ENCODE peak calls at places on chromosome 4, in seven cellular contexts. H is ascending aorta, E is IMR-90, U is brain microvascular endothelial cell, S is neuronal stem cell, Y is tibial artery, C is aorta. G is an unnamed sample.

GRCh38 chr4:143617994-143618679 is 82.3 kb downstream of the FREM3 start:
- DNase-seq in Y (no peak), C (no peak), U (no peak), E (no peak), H (no peak), S (no peak), G (no peak)

GRCh38 chr4:155666701-155667537 is at the start of gene GUCY1A1:
- DNase-seq in Y (peak), E (no peak), C (peak), S (peak), U (no peak), H (no peak), G (no peak)

GRCh38 chr4:138773321-138773720 is 242.3 kb upstream of the NOCT start:
- DNase-seq in H (no peak), C (no peak), E (no peak), Y (no peak), S (no peak), U (no peak), G (no peak)

GRCh38 chr4:159577241-159577640 is 474.4 kb downstream of the RAPGEF2 start:
- DNase-seq in C (no peak), U (no peak), H (no peak), Y (no peak), E (no peak), S (no peak), G (no peak)

GRCh38 chr4:74423101-74423500 is 21.8 kb upstream of the AREG start:
- DNase-seq in E (peak), S (no peak), Y (no peak), U (peak), H (no peak), C (no peak), G (no peak)

GRCh38 chr4:96162631-96163030 is 322.7 kb downstream of the PDHA2 start:
- DNase-seq in S (no peak), C (no peak), E (no peak), U (no peak), Y (no peak), H (no peak), G (no peak)

GRCh38 chr4:115609631-115610030 is 496.2 kb upstream of the NDST4 start:
- DNase-seq in C (no peak), E (no peak), S (no peak), U (no peak), H (no peak), Y (no peak), G (no peak)

GRCh38 chr4:70183168-70183939 is 12.2 kb upstream of the ODAM start:
- DNase-seq in S (peak), E (peak), C (no peak), U (peak), Y (no peak), H (no peak), G (no peak)

GRCh38 chr4:55947912-55948725 is 626 bp upstream of the CEP135 start:
- DNase-seq in S (no peak), C (no peak), H (no peak), E (peak), Y (no peak), U (peak), G (no peak)

GRCh38 chr4:47736555-47736954 is 101.3 kb downstream of the CORIN start:
- DNase-seq in H (no peak), C (no peak), U (no peak), S (no peak), Y (no peak), E (no peak), G (no peak)

GRCh38 chr4:124641715-124642380 is 70.7 kb downstream of the ANKRD50 start:
- DNase-seq in S (no peak), C (peak), H (no peak), U (peak), Y (no peak), E (peak), G (no peak)

GRCh38 chr4:30769093-30769492 is 48.9 kb downstream of the PCDH7 start:
- DNase-seq in S (no peak), H (no peak), E (no peak), C (no peak), Y (no peak), U (no peak), G (no peak)

GRCh38 chr4:8913858-8914460 is 42.3 kb upstream of the HMX1 start:
- DNase-seq in U (no peak), E (no peak), H (no peak), Y (no peak), C (no peak), S (no peak), G (no peak)

GRCh38 chr4:34108456-34108855 is 2135.9 kb downstream of the ARAP2 start:
- DNase-seq in U (peak), Y (no peak), S (no peak), H (no peak), E (peak), C (no peak), G (no peak)

GRCh38 chr4:141409556-141409955 is 188.9 kb downstream of the ZNF330 start:
- DNase-seq in H (no peak), U (no peak), E (no peak), Y (no peak), S (no peak), C (no peak), G (no peak)

GRCh38 chr4:63663870-63664269 is 745.4 kb downstream of the TECRL start:
- DNase-seq in U (no peak), C (no peak), E (no peak), Y (no peak), S (no peak), H (no peak), G (no peak)

GRCh38 chr4:12146349-12146748 is 717.7 kb upstream of the HS3ST1 start:
- DNase-seq in U (no peak), E (no peak), Y (no peak), H (no peak), S (no peak), C (no peak), G (no peak)

GRCh38 chr4:89245459-89245858 is 62.1 kb downstream of the GPRIN3 start:
- DNase-seq in Y (no peak), U (no peak), S (no peak), H (no peak), C (no peak), E (no peak), G (no peak)

GRCh38 chr4:4356106-4357041 is 30.5 kb upstream of the NSG1 start:
- DNase-seq in E (no peak), H (no peak), Y (no peak), U (no peak), C (no peak), S (no peak), G (no peak)

GRCh38 chr4:102639602-102640001 is 121.2 kb downstream of the MANBA start:
- DNase-seq in S (no peak), H (no peak), Y (no peak), C (no peak), U (no peak), E (no peak), G (no peak)

GRCh38 chr4:114249561-114250356 is 270.3 kb upstream of the ARSJ start:
- DNase-seq in H (no peak), U (no peak), Y (no peak), C (no peak), E (no peak), S (no peak), G (no peak)

GRCh38 chr4:114108869-114109268 is 129.4 kb upstream of the ARSJ start:
- DNase-seq in Y (no peak), E (peak), C (no peak), H (no peak), S (no peak), U (no peak), G (no peak)

GRCh38 chr4:174882317-174882992 is 35.7 kb upstream of the ADAM29 start:
- DNase-seq in E (no peak), S (no peak), Y (no peak), U (no peak), H (no peak), C (no peak), G (no peak)

GRCh38 chr4:151807220-151807619 is 46.4 kb upstream of the GATB start:
- DNase-seq in H (no peak), U (no peak), Y (no peak), C (no peak), S (no peak), E (no peak), G (no peak)

GRCh38 chr4:26020896-26021295 is 106.9 kb downstream of the SMIM20 start:
- DNase-seq in H (no peak), C (no peak), U (peak), E (peak), S (no peak), Y (no peak), G (no peak)

GRCh38 chr4:54091637-54092404 is 8.1 kb upstream of the GSX2 start:
- DNase-seq in U (no peak), C (peak), Y (peak), S (no peak), E (peak), H (no peak), G (no peak)

GRCh38 chr4:24614881-24615280 is 30.5 kb upstream of the DHX15 start:
- DNase-seq in E (no peak), S (no peak), Y (no peak), U (no peak), C (no peak), H (no peak), G (no peak)

GRCh38 chr4:42357325-42357724 is 40.0 kb upstream of the SHISA3 start:
- DNase-seq in Y (no peak), E (no peak), C (no peak), U (no peak), H (no peak), S (no peak), G (no peak)

GRCh38 chr4:72974694-72975487 is 94.6 kb downstream of the COX18 start:
- DNase-seq in Y (no peak), C (no peak), H (no peak), S (no peak), E (peak), U (peak), G (no peak)

GRCh38 chr4:174198396-174199179 is 84.9 kb downstream of the FBXO8 start:
- DNase-seq in C (no peak), U (peak), Y (no peak), H (no peak), E (peak), S (no peak), G (no peak)

GRCh38 chr4:89307446-89308160 is at the start of gene GPRIN3:
- DNase-seq in S (peak), U (peak), Y (peak), E (no peak), H (no peak), C (peak), G (no peak)

GRCh38 chr4:53676402-53676871 is 85.2 kb upstream of the LNX1 start:
- DNase-seq in Y (no peak), S (no peak), U (no peak), H (no peak), E (peak), C (no peak), G (no peak)

GRCh38 chr4:78061939-78062603 is 4.9 kb downstream of the FRAS1 start:
- DNase-seq in Y (no peak), H (no peak), S (no peak), U (no peak), C (no peak), E (no peak), G (no peak)

GRCh38 chr4:118033148-118034060 is 882 bp upstream of the NDST3 start:
- DNase-seq in S (peak), E (peak), Y (no peak), C (peak), H (no peak), U (no peak), G (no peak)
- H3K4me3 ChIP-seq in S (peak), E (peak), Y (peak), C (peak), H (peak), U (peak), G (peak)

GRCh38 chr4:163767993-163768392 is 273.5 kb downstream of the TMA16 start:
- DNase-seq in Y (no peak), C (no peak), S (no peak), E (no peak), H (no peak), U (no peak), G (no peak)
- H3K27ac ChIP-seq in Y (no peak), C (no peak), S (no peak), E (no peak), H (no peak), U (no peak), G (no peak)

DNA sequence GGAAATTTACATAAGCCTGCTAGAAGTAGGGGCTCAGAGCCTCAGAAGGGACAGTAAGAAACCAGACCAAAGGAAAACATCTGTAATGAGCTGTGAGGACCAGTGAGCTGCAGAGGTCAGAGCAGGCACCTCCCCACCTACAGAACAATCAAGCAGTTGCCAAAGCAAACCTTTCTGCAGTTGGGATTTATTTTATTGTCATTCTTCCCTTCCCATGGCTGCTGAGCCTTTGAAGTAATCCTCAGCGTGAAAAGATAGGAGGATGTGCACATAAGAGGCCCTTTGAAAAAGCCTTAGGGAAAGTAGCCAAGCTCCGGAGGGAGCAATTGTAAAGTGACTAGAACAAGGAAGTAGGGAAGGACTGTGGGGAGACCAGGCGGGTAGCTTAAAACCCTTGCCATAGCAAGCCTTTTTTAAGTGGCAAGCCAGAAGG is 89.3 kb upstream of the TSPAN5 start:
- DNase-seq in H (no peak), Y (no peak), E (no peak), C (no peak), U (peak), S (peak), G (no peak)
- H3K4me3 ChIP-seq in H (no peak), Y (no peak), E (no peak), C (no peak), U (no peak), S (no peak), G (no peak)

DNA sequence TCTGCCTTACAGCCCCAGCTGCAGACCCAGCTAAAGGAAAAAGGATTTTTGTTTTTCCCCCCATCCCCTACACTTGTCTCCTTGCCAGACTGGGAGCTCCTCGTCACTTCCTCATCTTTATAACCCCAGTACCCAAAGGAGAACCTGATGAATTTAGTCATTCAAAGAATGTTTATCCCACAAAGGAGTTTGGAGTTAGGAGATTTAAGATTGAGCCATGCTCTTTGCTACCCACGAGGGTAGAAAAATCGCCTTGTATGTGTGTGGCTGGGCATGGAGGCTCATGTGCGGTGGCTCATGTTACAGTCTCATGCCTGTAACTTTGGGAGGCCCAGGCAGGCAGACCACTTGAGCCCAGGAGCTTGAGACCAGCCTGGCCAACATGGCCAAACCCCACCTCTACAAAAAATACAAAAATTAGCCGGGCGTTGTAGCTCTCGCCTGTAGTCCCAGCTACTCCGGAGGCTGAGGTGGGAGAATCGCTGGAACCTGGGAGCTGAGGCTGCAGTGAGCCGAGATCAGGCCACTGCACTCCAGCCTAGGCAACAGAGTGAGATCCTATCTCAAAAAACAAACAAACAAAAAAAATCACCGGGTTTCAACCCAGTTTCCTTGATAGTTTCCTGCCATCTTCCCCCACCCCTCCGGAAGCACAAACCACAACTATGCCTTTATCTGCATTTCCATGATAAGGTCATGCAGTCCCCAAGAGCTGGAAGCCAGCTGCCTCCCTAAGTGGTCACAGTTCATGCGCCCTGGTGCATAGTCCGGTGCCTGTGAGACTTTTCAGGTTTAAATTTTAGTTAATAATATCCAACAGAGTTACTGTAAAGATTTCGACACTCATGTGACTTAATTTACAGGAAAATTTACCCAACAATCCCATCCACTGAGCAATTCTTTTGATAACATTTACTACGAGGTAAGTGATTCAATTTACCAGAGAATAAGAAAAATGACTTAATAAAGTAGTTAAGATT is 1.5 kb downstream of the CFAP97 start:
- DNase-seq in E (peak), S (no peak), Y (no peak), U (no peak), C (no peak), H (no peak), G (no peak)
- H3K27ac ChIP-seq in E (no peak), S (no peak), Y (peak), U (no peak), C (no peak), H (peak), G (peak)

G was measured in breast epithelium.